ENCODE peak calls at places on chromosomes 16 and 17, in six cellular contexts. J, L, A, U, T and V are unnamed samples.

GRCh38 chr16:84209989-84210388 is 19.0 kb downstream of the ADAD2 start:
- DNase-seq in A (no peak), J (no peak), U (no peak), L (no peak), T (no peak), V (no peak)

GRCh38 chr16:15686287-15686686 is 36.2 kb downstream of the NDE1 start:
- DNase-seq in A (no peak), J (no peak), T (no peak), L (no peak), U (no peak), V (peak)

GRCh38 chr17:38590988-38591758 is 14.6 kb downstream of the SRCIN1 start:
- DNase-seq in L (no peak), T (no peak), U (peak), J (no peak), A (no peak), V (no peak)

GRCh38 chr16:66441586-66442375 is 14.7 kb downstream of the BEAN1 start:
- DNase-seq in L (no peak), U (no peak), A (no peak), T (peak), J (no peak), V (no peak)

GRCh38 chr17:58504826-58505351 is 9.5 kb downstream of the MTMR4 start:
- DNase-seq in L (peak), J (peak), T (no peak), U (no peak), A (no peak), V (no peak)

GRCh38 chr17:20613905-20614304 is 34.4 kb downstream of the CDRT15L2 start:
- DNase-seq in T (no peak), U (no peak), J (no peak), A (no peak), L (no peak), V (no peak)

GRCh38 chr17:43690624-43691316 is 29.0 kb upstream of the MEOX1 start:
- DNase-seq in A (no peak), U (no peak), T (no peak), L (no peak), J (no peak), V (no peak)

GRCh38 chr16:2664522-2665096 is 17.7 kb upstream of the KCTD5 start:
- DNase-seq in J (no peak), U (no peak), A (no peak), T (no peak), L (no peak), V (no peak)

GRCh38 chr16:2663553-2664521 is 18.5 kb upstream of the KCTD5 start:
- DNase-seq in T (peak), A (peak), U (no peak), L (no peak), J (no peak), V (no peak)

GRCh38 chr16:75382611-75383010 is 50.7 kb downstream of the CFDP1 start:
- DNase-seq in A (no peak), U (no peak), T (no peak), J (no peak), L (no peak), V (no peak)
- TF ChIP-seq CTCF in A (no peak), U (no peak), T (no peak), J (no peak), L (no peak), V (no peak)

GRCh38 chr17:31525801-31526549 is 134.5 kb downstream of the RAB11FIP4 start:
- DNase-seq in T (no peak), U (peak), A (no peak), L (peak), J (no peak), V (no peak)
- TF ChIP-seq CTCF in T (peak), U (peak), A (no peak), L (peak), J (peak), V (no peak)

GRCh38 chr17:11935734-11936406 is 61.4 kb downstream of the ZNF18 start:
- DNase-seq in L (no peak), T (peak), A (no peak), U (no peak), J (no peak), V (no peak)
- TF ChIP-seq CTCF in L (peak), T (peak), A (peak), U (peak), J (peak), V (peak)

GRCh38 chr17:67156269-67157199 is 88.5 kb downstream of the HELZ start:
- DNase-seq in U (no peak), A (no peak), L (no peak), J (no peak), T (no peak), V (no peak)

GRCh38 chr17:67162771-67163170 is 82.2 kb downstream of the HELZ start:
- DNase-seq in J (no peak), T (no peak), L (no peak), A (no peak), U (no peak), V (no peak)

GRCh38 chr17:67161573-67161972 is 83.4 kb downstream of the HELZ start:
- DNase-seq in L (no peak), U (no peak), T (no peak), J (no peak), A (no peak), V (no peak)

GRCh38 chr17:67160791-67161190 is 84.2 kb downstream of the HELZ start:
- DNase-seq in T (no peak), A (no peak), U (no peak), L (no peak), J (no peak), V (no peak)

GRCh38 chr17:67157732-67158639 is 87.0 kb downstream of the HELZ start:
- DNase-seq in U (no peak), L (peak), J (no peak), T (peak), A (no peak), V (no peak)
- TF ChIP-seq CTCF in U (peak), L (peak), J (peak), T (peak), A (no peak), V (peak)